ENCODE peak calls at places on chromosomes 7 and 10, in four cellular contexts. R, B, A and K are unnamed samples.

GRCh38 chr10:5450605-5451384 is 38.4 kb downstream of the NET1 start:
- DNase-seq in R (no peak), B (no peak), A (no peak), K (no peak)

GRCh38 chr7:129943352-129943751 is 9.4 kb downstream of the UBE2H start:
- DNase-seq in R (no peak), B (no peak), A (no peak), K (no peak)

GRCh38 chr10:16967000-16967865 is 150.0 kb upstream of the RSU1 start:
- DNase-seq in R (no peak), B (no peak), A (no peak), K (no peak)

GRCh38 chr7:12815871-12816270 is 128.4 kb downstream of the ARL4A start:
- DNase-seq in R (no peak), B (no peak), A (no peak), K (no peak)

GRCh38 chr10:103766751-103767509 is 88.4 kb downstream of the SH3PXD2A start:
- DNase-seq in R (no peak), B (no peak), A (no peak), K (no peak)

GRCh38 chr10:79405221-79405994 is 40.0 kb downstream of the ZCCHC24 start:
- DNase-seq in R (no peak), B (no peak), A (no peak), K (peak)

GRCh38 chr10:116801658-116802057 is 47.6 kb upstream of the ENO4 start:
- DNase-seq in R (no peak), B (no peak), A (no peak), K (no peak)

GRCh38 chr7:93453264-93453663 is 121.3 kb downstream of the CALCR start:
- DNase-seq in R (no peak), B (no peak), A (no peak), K (no peak)

GRCh38 chr7:7732566-7733290 is 14.3 kb upstream of the RPA3 start:
- DNase-seq in R (no peak), B (peak), A (no peak), K (no peak)

GRCh38 chr10:25493122-25493893 is 318.5 kb downstream of the GPR158 start:
- DNase-seq in R (peak), B (no peak), A (no peak), K (no peak)

GRCh38 chr7:114087674-114088539 is 169.1 kb upstream of the PPP1R3A start:
- DNase-seq in R (no peak), B (no peak), A (no peak), K (peak)

GRCh38 chr10:58282615-58283014 is 13.7 kb downstream of the CISD1 start:
- DNase-seq in R (no peak), B (no peak), A (peak), K (no peak)

GRCh38 chr10:104011904-104012303 is 45.0 kb downstream of the SLK start:
- DNase-seq in R (no peak), B (no peak), A (no peak), K (no peak)

GRCh38 chr10:110212119-110213006 is 5.0 kb downstream of the MXI1 start:
- DNase-seq in R (peak), B (no peak), A (no peak), K (no peak)

GRCh38 chr7:107982918-107983389 is 20.0 kb downstream of the LAMB1 start:
- DNase-seq in R (no peak), B (no peak), A (no peak), K (no peak)

GRCh38 chr7:151068069-151068773 is 8.8 kb downstream of the SLC4A2 start:
- DNase-seq in R (no peak), B (no peak), A (no peak), K (no peak)

GRCh38 chr7:32048970-32049369 is 21.2 kb downstream of the PDE1C start:
- DNase-seq in R (no peak), B (no peak), A (peak), K (no peak)

GRCh38 chr10:16950686-16951681 is 133.8 kb upstream of the RSU1 start:
- DNase-seq in R (peak), B (no peak), A (no peak), K (peak)

GRCh38 chr10:27558612-27559020 is 54.5 kb downstream of the RAB18 start:
- DNase-seq in R (peak), B (peak), A (no peak), K (peak)

GRCh38 chr10:17368708-17369272 is 85.6 kb downstream of the ST8SIA6 start:
- DNase-seq in R (no peak), B (no peak), A (no peak), K (no peak)

GRCh38 chr10:14945097-14945496 is 8.8 kb downstream of the DCLRE1C start:
- DNase-seq in R (no peak), B (no peak), A (no peak), K (no peak)

GRCh38 chr7:47239034-47239433 is 342.9 kb downstream of the TNS3 start:
- DNase-seq in R (no peak), B (no peak), A (no peak), K (no peak)

GRCh38 chr7:123070702-123071286 is 75.3 kb upstream of the TAS2R16 start:
- DNase-seq in R (no peak), B (peak), A (no peak), K (peak)

GRCh38 chr10:31340343-31340742 is 21.3 kb downstream of the ZEB1 start:
- DNase-seq in R (no peak), B (peak), A (no peak), K (no peak)

GRCh38 chr7:107889992-107890391 is 991 bp upstream of the DLD start:
- DNase-seq in R (no peak), B (no peak), A (no peak), K (no peak)

GRCh38 chr10:123538401-123539320 is 127.5 kb upstream of the GPR26 start:
- DNase-seq in R (no peak), B (no peak), A (no peak), K (no peak)

GRCh38 chr7:156780724-156781455 is 112.1 kb downstream of the LMBR1 start:
- DNase-seq in R (peak), B (no peak), A (peak), K (no peak)

GRCh38 chr10:122559228-122559627 is 1.3 kb upstream of the DMBT1 start:
- DNase-seq in R (no peak), B (no peak), A (no peak), K (no peak)

GRCh38 chr7:50556247-50556976 is 8.8 kb downstream of the DDC start:
- DNase-seq in R (no peak), B (peak), A (no peak), K (no peak)

GRCh38 chr7:88485811-88486210 is 179.1 kb upstream of the STEAP4 start:
- DNase-seq in R (no peak), B (no peak), A (no peak), K (no peak)

GRCh38 chr7:77887567-77887966 is 89.0 kb downstream of the PHTF2 start:
- DNase-seq in R (no peak), B (no peak), A (no peak), K (no peak)

GRCh38 chr7:155725073-155725346 is 80.5 kb downstream of the RBM33 start:
- DNase-seq in R (no peak), B (no peak), A (no peak), K (no peak)

DNA sequence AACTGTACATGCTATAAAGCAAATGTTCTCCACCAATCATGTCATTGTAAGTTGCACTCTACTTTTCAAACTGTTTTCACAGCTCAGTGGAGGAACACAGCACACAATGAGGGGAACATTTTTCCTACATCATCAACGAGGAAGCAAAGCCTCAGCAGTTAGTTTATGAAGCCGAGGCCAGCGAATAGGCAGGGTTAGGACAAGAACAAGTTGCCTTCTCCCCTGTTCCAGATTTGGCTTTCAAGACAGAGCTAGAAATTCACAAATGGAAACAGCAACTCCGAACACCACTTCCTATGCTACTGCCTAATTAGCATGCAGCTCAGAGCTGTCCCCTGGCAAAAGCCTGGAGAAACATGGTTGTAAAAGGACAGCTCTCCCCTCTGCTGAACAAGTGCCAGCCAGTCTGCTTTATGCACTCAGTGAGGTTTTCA is 19.8 kb downstream of the ITGB8 start:
- DNase-seq in R (no peak), B (no peak), A (no peak), K (peak)
- TF ChIP-seq BHLHE40 in R (no peak), B (no peak), A (no peak), K (no peak)

GRCh38 chr7:30175171-30175570 is 40.4 kb downstream of the MTURN start:
- DNase-seq in R (no peak), B (no peak), A (no peak), K (no peak)

GRCh38 chr7:30170460-30171197 is 35.8 kb downstream of the MTURN start:
- DNase-seq in R (no peak), B (no peak), A (no peak), K (no peak)

GRCh38 chr7:30173058-30173897 is 38.5 kb downstream of the MTURN start:
- DNase-seq in R (peak), B (peak), A (no peak), K (peak)

GRCh38 chr7:30171753-30172447 is 37.1 kb downstream of the MTURN start:
- DNase-seq in R (no peak), B (no peak), A (no peak), K (no peak)

DNA sequence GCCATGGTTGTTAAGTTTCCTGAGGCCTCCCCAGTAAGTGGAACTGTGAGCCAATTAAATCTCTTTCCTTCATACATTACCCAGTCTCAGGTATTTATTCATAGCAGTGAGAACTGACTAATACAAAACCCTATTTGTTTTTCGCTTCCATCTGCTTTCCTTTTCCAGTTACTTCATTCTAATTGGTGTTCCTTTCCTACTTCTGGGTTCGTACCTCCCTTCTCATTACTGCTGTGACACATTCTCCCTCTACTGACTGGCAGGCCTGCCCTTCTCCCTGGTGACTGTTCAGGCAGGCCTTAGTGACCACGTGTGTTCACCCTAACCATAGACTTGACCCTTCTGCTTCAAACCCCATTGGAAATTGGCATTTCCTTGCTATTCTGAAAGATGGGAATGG is 37.7 kb downstream of the MTURN start:
- DNase-seq in R (no peak), B (no peak), A (no peak), K (no peak)
- TF ChIP-seq FOXK2 in R (no peak), B (no peak), A (no peak), K (no peak)

DNA sequence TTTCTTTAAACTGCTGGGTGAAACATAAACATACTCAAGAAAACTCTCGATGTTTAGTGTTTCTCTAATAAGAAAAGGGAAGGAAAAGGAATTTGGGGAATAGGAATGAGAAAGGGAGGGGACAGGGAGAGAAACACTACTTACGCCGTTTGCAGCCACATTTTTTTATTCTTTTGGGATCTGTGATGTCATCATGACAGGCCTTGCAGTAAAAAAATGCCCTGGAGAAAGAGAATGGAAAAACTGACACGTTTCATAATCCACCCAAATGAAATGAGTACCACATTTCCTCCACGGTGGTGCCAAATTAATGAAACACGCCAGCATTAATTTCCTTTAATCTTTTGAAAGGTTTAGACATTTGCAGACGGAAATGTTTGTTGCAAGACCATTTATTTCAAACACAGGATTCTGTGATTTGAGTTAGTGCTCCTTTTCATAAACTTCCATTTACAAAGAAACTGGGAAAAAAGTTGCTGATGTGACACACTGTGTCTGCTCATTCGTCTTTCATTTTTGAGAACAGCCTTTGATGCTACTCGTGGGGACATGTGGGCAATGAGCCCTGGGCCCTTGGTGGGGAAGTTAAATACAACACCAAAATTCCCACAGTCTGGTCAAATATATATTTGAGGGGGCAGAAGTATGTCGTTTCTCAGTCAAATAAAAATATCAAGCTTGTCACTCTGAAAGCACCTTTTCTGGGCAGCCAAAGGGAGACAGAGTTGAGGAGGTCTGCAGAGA is 625.6 kb downstream of the KCNMA1 start:
- DNase-seq in R (no peak), B (no peak), A (no peak), K (no peak)
- TF ChIP-seq BHLHE40 in R (no peak), B (no peak), A (no peak), K (no peak)

GRCh38 chr10:131080571-131080970 is 230.9 kb downstream of the TCERG1L start:
- DNase-seq in R (no peak), B (no peak), A (no peak), K (no peak)

GRCh38 chr10:131078131-131078881 is 233.2 kb downstream of the TCERG1L start:
- DNase-seq in R (no peak), B (no peak), A (no peak), K (no peak)

GRCh38 chr10:131077724-131078123 is 233.8 kb downstream of the TCERG1L start:
- DNase-seq in R (no peak), B (no peak), A (no peak), K (no peak)

GRCh38 chr10:131081386-131081785 is 230.1 kb downstream of the TCERG1L start:
- DNase-seq in R (no peak), B (no peak), A (no peak), K (no peak)

GRCh38 chr10:131079314-131079713 is 232.2 kb downstream of the TCERG1L start:
- DNase-seq in R (no peak), B (no peak), A (no peak), K (no peak)
- TF ChIP-seq FOXK2 in R (no peak), B (no peak), A (no peak), K (no peak)

GRCh38 chr10:64430690-64431323 is 909.6 kb downstream of the REEP3 start:
- DNase-seq in R (no peak), B (peak), A (no peak), K (peak)
- TF ChIP-seq BHLHE40 in R (no peak), B (no peak), A (no peak), K (no peak)